ENCODE peak calls at places on chromosomes 3 and 15, in six cellular contexts. B is kidney, P is neural progenitor cell, Y is endothelial cell of umbilical vein, U is pancreas, O is small intestine. A is an unnamed sample. For H3K36me3, the result is how much of the 10 kb centered on the place peaks cover.

GRCh38 chr15:49742381-49742780 is 121.5 kb downstream of the DTWD1 start:
- DNase-seq in B (no peak), P (no peak), Y (no peak), U (peak), O (peak), A (no peak)

GRCh38 chr3:55622116-55622515 is 135.0 kb upstream of the WNT5A start:
- DNase-seq in B (no peak), P (no peak), Y (no peak), U (no peak), O (no peak), A (no peak)

GRCh38 chr15:100249096-100249815 is 92.5 kb downstream of the ADAMTS17 start:
- DNase-seq in B (no peak), P (no peak), Y (no peak), U (no peak), O (no peak), A (peak)

GRCh38 chr3:31733234-31733667 is 200.5 kb downstream of the STT3B start:
- DNase-seq in B (no peak), P (no peak), Y (peak), U (peak), O (no peak), A (peak)

GRCh38 chr15:77768107-77768506 is 135.4 kb upstream of the LINGO1 start:
- DNase-seq in B (no peak), P (no peak), Y (no peak), U (no peak), O (no peak), A (no peak)

GRCh38 chr15:34018021-34018645 is 20.9 kb downstream of the AVEN start:
- DNase-seq in B (no peak), P (no peak), Y (no peak), U (no peak), O (peak), A (no peak)

GRCh38 chr3:13194285-13195209 is 121.3 kb upstream of the IQSEC1 start:
- DNase-seq in B (peak), P (no peak), Y (no peak), U (no peak), O (no peak), A (no peak)

GRCh38 chr15:92654662-92655061 is 913 bp downstream of the FAM174B start:
- DNase-seq in B (no peak), P (no peak), Y (peak), U (no peak), O (no peak), A (no peak)

GRCh38 chr15:85974348-85974705 is 105.3 kb upstream of the AGBL1 start:
- DNase-seq in B (no peak), P (no peak), Y (no peak), U (no peak), O (no peak), A (no peak)

GRCh38 chr15:99712415-99712814 is 20.8 kb downstream of the LYSMD4 start:
- DNase-seq in B (no peak), P (no peak), Y (no peak), U (no peak), O (no peak), A (no peak)

GRCh38 chr3:187889106-187889505 is 143.8 kb upstream of the BCL6 start:
- DNase-seq in B (no peak), P (no peak), Y (no peak), U (no peak), O (no peak), A (no peak)

GRCh38 chr3:46990573-46991374 is 11.3 kb downstream of the NBEAL2 start:
- DNase-seq in B (peak), P (no peak), Y (no peak), U (peak), O (no peak), A (peak)

GRCh38 chr3:45140392-45140791 is 5.8 kb downstream of the CDCP1 start:
- DNase-seq in B (peak), P (no peak), Y (no peak), U (no peak), O (peak), A (no peak)

GRCh38 chr3:75294124-75294523 is 370.0 kb upstream of the FRG2C start:
- DNase-seq in B (peak), P (peak), Y (no peak), U (peak), O (peak), A (peak)

GRCh38 chr3:87006844-87007439 is 16.0 kb upstream of the VGLL3 start:
- DNase-seq in B (no peak), P (no peak), Y (no peak), U (no peak), O (no peak), A (no peak)

GRCh38 chr3:143751643-143752178 is 96.6 kb downstream of the SLC9A9 start:
- DNase-seq in B (no peak), P (no peak), Y (no peak), U (no peak), O (no peak), A (no peak)

GRCh38 chr3:115624898-115625297 is 1.6 kb downstream of the GAP43 start:
- DNase-seq in B (no peak), P (peak), Y (no peak), U (no peak), O (no peak), A (no peak)

DNA sequence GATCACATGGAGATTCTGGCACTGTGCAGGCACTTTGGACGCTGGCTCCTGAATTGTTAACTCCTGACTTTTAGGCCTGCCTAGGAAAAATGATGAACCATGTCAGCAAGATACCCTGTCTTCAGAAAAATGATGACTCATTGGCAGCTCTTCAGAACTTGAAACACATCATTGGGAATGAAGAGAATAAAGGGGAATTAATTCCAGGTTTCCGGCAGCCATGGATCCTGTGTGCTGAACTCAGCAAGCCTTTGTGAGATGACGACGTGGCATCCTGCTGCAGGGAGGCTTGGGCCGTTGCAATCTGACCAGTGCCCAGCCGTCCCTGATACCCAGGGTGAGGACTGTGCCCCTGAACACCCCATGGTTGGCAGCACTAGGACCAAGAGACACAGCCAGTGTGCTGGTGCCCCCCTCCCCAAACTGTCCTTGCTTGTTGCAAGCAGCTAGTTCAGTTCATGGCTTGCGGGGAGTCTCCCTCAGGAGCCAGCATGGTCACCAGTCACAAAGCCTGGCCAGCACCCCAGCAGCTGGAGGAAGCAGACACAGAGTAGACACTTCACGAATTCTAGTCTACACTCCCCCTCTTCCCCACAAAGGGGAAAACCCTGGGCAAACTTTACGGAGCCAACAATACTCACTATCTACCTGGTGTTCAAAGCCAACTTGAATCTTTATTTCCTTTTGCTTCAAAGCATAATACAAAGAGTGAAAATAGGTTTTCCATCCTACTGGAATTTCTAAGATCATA is 7.8 kb upstream of the LIPC start:
- DNase-seq in B (no peak), P (no peak), Y (no peak), U (peak), O (no peak), A (no peak)
- H3K4me3 ChIP-seq in B (no peak), P (no peak), Y (no peak), U (no peak), O (no peak), A (no peak)

DNA sequence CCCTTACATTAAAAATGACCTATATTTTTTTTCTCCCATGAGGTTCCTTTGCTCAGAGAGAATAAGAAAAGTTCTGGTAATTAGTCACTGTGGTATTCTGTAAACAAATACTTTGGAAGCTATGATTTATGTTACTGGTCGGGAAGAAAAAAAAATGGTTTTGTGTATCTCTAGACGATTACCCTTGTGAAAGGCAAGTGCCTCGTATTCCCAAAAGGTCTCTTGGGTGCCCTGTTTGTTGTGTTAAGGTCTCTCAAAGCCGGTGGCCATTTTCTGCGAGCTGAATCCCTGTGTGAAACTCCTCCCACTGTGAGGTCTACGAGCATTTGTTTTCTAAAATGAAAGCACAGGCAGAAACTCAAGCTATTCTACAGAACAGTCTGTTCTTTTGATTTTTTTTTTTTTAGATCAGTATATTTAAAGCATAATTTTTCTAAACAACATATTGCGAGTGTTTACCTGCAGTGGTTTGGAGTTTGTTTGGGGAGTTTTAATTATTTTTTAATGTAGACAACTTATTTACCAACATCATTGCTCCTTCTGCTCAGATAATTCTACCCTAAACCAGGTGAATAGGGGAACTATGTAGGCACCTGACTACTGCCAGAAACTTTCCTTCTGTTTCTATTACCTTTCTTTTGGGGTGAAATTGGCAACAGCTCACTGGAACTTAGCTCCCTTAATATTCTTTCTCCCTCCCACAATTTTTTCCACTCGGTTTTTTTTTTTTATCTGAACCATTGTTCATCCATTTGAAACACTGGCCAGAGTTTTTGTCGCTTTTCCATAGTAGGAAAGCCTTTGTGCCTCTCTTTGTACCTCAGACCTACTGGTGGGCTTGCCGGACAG is 44.0 kb downstream of the ZBTB38 start:
- DNase-seq in B (no peak), P (peak), Y (peak), U (no peak), O (peak), A (peak)
- H3K36me3 ChIP-seq in B (under half), P (under half), Y (under half), U (under half), O (under half), A (under half)

DNA sequence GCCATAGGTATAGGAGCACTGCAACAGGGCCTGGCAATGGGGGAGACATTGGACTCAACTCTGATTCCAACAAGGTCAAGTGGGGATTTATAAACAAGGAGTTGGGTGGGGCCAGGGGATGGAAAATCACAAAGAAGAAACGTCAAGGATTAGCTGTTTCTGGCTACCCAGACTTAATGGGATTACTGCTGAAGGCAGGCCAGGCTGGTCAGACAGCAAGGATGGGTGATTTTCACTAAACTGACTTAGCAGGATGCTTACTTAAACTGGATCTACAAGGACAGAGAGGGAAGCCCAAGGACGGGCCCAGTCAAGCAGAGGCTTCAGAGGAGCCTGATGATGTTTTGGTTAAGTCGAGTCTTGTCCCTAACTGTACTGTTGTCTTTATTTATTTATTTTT is 76.2 kb downstream of the USP13 start:
- DNase-seq in B (no peak), P (no peak), Y (no peak), U (no peak), O (no peak), A (no peak)
- H3K27ac ChIP-seq in B (no peak), P (no peak), Y (no peak), U (no peak), O (no peak), A (no peak)

GRCh38 chr15:70093481-70094309 is 4.0 kb downstream of the TLE3 start:
- DNase-seq in B (no peak), P (no peak), Y (peak), U (no peak), O (peak), A (no peak)

GRCh38 chr15:70091649-70092461 is 5.9 kb downstream of the TLE3 start:
- DNase-seq in B (no peak), P (no peak), Y (peak), U (no peak), O (peak), A (no peak)

GRCh38 chr15:70093070-70093469 is 4.6 kb downstream of the TLE3 start:
- DNase-seq in B (no peak), P (no peak), Y (no peak), U (no peak), O (no peak), A (no peak)

GRCh38 chr15:70090436-70091291 is 7.1 kb downstream of the TLE3 start:
- DNase-seq in B (no peak), P (no peak), Y (no peak), U (no peak), O (peak), A (no peak)

GRCh38 chr15:70092462-70092850 is 5.3 kb downstream of the TLE3 start:
- DNase-seq in B (no peak), P (no peak), Y (no peak), U (no peak), O (no peak), A (no peak)
- H3K4me3 ChIP-seq in B (peak), P (no peak), Y (no peak), U (no peak), O (no peak), A (no peak)

GRCh38 chr3:149081772-149082171 is 4.6 kb downstream of the HLTF start:
- DNase-seq in B (no peak), P (no peak), Y (no peak), U (no peak), O (no peak), A (no peak)
- H3K36me3 ChIP-seq in B (under half), P (under half), Y (under half), U (under half), O (under half), A (under half)

GRCh38 chr3:52122491-52122890 is 31.7 kb downstream of the POC1A start:
- DNase-seq in B (peak), P (no peak), Y (no peak), U (no peak), O (no peak), A (no peak)
- H3K27ac ChIP-seq in B (no peak), P (no peak), Y (no peak), U (no peak), O (peak), A (no peak)

GRCh38 chr15:74464216-74464615 is 3.3 kb upstream of the UBL7 start:
- DNase-seq in B (no peak), P (no peak), Y (no peak), U (no peak), O (no peak), A (no peak)

GRCh38 chr15:74460903-74461846 is at the start of gene UBL7:
- DNase-seq in B (peak), P (peak), Y (peak), U (peak), O (peak), A (peak)

GRCh38 chr15:74461847-74462511 is 1.0 kb upstream of the UBL7 start:
- DNase-seq in B (no peak), P (peak), Y (peak), U (no peak), O (no peak), A (no peak)

GRCh38 chr15:74464897-74465296 is 3.9 kb upstream of the UBL7 start:
- DNase-seq in B (no peak), P (no peak), Y (no peak), U (no peak), O (no peak), A (no peak)

GRCh38 chr15:74463634-74464033 is 2.7 kb upstream of the UBL7 start:
- DNase-seq in B (no peak), P (no peak), Y (no peak), U (no peak), O (no peak), A (no peak)
- H3K4me3 ChIP-seq in B (no peak), P (peak), Y (no peak), U (no peak), O (no peak), A (no peak)

GRCh38 chr3:42635111-42635510 is 18.4 kb upstream of the ZBTB47 start:
- DNase-seq in B (no peak), P (no peak), Y (peak), U (no peak), O (no peak), A (no peak)

GRCh38 chr3:42633544-42633943 is 20.0 kb upstream of the ZBTB47 start:
- DNase-seq in B (no peak), P (no peak), Y (no peak), U (no peak), O (no peak), A (no peak)

GRCh38 chr3:42631650-42632049 is 21.8 kb upstream of the ZBTB47 start:
- DNase-seq in B (no peak), P (no peak), Y (no peak), U (no peak), O (no peak), A (no peak)

GRCh38 chr3:42637001-42637400 is 16.5 kb upstream of the ZBTB47 start:
- DNase-seq in B (no peak), P (no peak), Y (no peak), U (no peak), O (no peak), A (no peak)

DNA sequence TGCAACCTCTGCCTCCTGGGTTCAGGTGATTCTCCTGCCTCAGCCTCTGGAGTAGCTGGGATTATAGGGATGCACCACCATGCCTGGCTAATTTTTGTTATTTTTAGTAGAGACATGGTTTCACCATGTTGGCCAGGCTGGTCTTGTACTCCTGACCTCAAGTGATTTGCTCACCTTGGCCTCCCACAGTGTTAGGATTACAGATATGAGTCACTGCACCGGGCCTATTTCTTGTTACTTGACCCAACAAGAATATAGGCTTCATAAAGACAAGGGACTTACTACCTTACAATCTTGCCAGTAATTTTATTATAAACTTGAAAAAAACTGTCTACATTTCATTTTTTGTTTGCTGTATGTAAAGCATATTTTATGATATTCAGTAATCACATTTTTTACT is 21.4 kb upstream of the ZBTB47 start:
- DNase-seq in B (no peak), P (no peak), Y (no peak), U (no peak), O (no peak), A (no peak)
- H3K36me3 ChIP-seq in B (under half), P (under half), Y (under half), U (under half), O (under half), A (under half)

GRCh38 chr15:55588070-55588817 is at the start of gene PYGO1:
- DNase-seq in B (peak), P (peak), Y (peak), U (peak), O (peak), A (peak)

GRCh38 chr15:55587321-55588069 is 650 bp downstream of the PYGO1 start:
- DNase-seq in B (no peak), P (peak), Y (peak), U (no peak), O (no peak), A (peak)

GRCh38 chr15:55586808-55587207 is 1.3 kb downstream of the PYGO1 start:
- DNase-seq in B (no peak), P (no peak), Y (no peak), U (no peak), O (no peak), A (no peak)

GRCh38 chr15:55589297-55589696 is 1.2 kb upstream of the PYGO1 start:
- DNase-seq in B (no peak), P (no peak), Y (no peak), U (no peak), O (no peak), A (no peak)

DNA sequence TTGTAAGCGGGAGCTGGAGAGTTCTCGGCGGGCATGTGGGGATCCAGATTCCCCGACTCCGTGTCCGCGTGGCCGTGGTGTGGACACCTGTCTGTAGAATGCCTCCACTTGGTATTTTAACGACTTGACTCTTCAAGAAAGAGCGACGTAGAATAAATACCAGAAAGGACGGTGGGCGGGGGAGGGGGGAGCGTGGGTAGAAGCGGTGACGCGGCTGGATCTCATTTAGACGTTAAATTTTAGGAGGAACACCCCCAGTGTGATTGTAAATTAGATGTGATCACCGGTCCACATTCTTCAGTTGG is 625 bp upstream of the PYGO1 start:
- DNase-seq in B (no peak), P (no peak), Y (no peak), U (no peak), O (no peak), A (peak)
- H3K27ac ChIP-seq in B (no peak), P (no peak), Y (peak), U (no peak), O (peak), A (peak)

A was measured in testis.